ENCODE peak calls at places on chromosomes 5 and 9, in seven cellular contexts. D, Q, N, A, L, K and X are unnamed samples.

GRCh38 chr9:5561828-5562488 is 51.6 kb downstream of the PDCD1LG2 start:
- DNase-seq in D (no peak), Q (no peak), N (no peak), A (no peak), L (no peak), K (no peak), X (no peak)

GRCh38 chr9:129513856-129514496 is 106.9 kb downstream of the C9orf50 start:
- DNase-seq in D (no peak), Q (no peak), N (no peak), A (no peak), L (no peak), K (no peak), X (no peak)

GRCh38 chr5:133373121-133373870 is 239.0 kb downstream of the FSTL4 start:
- DNase-seq in D (no peak), Q (no peak), N (no peak), A (peak), L (no peak), K (peak), X (no peak)

GRCh38 chr9:94801242-94801641 is 74.7 kb downstream of the AOPEP start:
- DNase-seq in D (no peak), Q (no peak), N (no peak), A (no peak), L (peak), K (peak), X (no peak)

GRCh38 chr9:114434878-114435311 is 47.1 kb upstream of the AKNA start:
- DNase-seq in D (peak), Q (peak), N (peak), A (peak), L (peak), K (peak), X (peak)

GRCh38 chr5:134851307-134851923 is 5.6 kb downstream of the C5orf24 start:
- DNase-seq in D (no peak), Q (no peak), N (no peak), A (peak), L (peak), K (peak), X (peak)

GRCh38 chr9:127854169-127854833 is at the start of gene ENG:
- DNase-seq in D (no peak), Q (no peak), N (peak), A (peak), L (peak), K (peak), X (peak)

GRCh38 chr5:142292249-142292648 is 32.6 kb downstream of the SPRY4 start:
- DNase-seq in D (no peak), Q (no peak), N (no peak), A (no peak), L (no peak), K (no peak), X (peak)

GRCh38 chr5:108531367-108532211 is 149.7 kb upstream of the FBXL17 start:
- DNase-seq in D (no peak), Q (no peak), N (no peak), A (no peak), L (peak), K (peak), X (peak)

GRCh38 chr9:5628183-5628529 is 751 bp upstream of the RIC1 start:
- DNase-seq in D (no peak), Q (peak), N (no peak), A (no peak), L (no peak), K (no peak), X (no peak)

GRCh38 chr5:112635276-112635675 is 102.4 kb upstream of the APC start:
- DNase-seq in D (no peak), Q (no peak), N (no peak), A (no peak), L (no peak), K (no peak), X (peak)

GRCh38 chr9:130208600-130209347 is 36.6 kb downstream of the NCS1 start:
- DNase-seq in D (no peak), Q (no peak), N (no peak), A (no peak), L (no peak), K (no peak), X (peak)

GRCh38 chr5:14204785-14205321 is 61.7 kb downstream of the TRIO start:
- DNase-seq in D (no peak), Q (no peak), N (no peak), A (no peak), L (peak), K (peak), X (peak)

GRCh38 chr9:36023260-36024048 is 13.3 kb upstream of the RECK start:
- DNase-seq in D (no peak), Q (peak), N (peak), A (peak), L (peak), K (peak), X (peak)

GRCh38 chr9:107638922-107639321 is 149.4 kb upstream of the KLF4 start:
- DNase-seq in D (no peak), Q (no peak), N (no peak), A (no peak), L (peak), K (peak), X (no peak)

GRCh38 chr5:56003179-56003578 is 8.4 kb upstream of the IL6ST start:
- DNase-seq in D (no peak), Q (no peak), N (no peak), A (no peak), L (peak), K (peak), X (no peak)

GRCh38 chr5:56003633-56004032 is 8.9 kb upstream of the IL6ST start:
- DNase-seq in D (no peak), Q (no peak), N (no peak), A (no peak), L (no peak), K (peak), X (no peak)

GRCh38 chr5:56006600-56006999 is 11.8 kb upstream of the IL6ST start:
- DNase-seq in D (no peak), Q (no peak), N (no peak), A (no peak), L (no peak), K (no peak), X (no peak)

GRCh38 chr5:56004874-56005273 is 10.1 kb upstream of the IL6ST start:
- DNase-seq in D (no peak), Q (no peak), N (no peak), A (no peak), L (no peak), K (no peak), X (no peak)

DNA sequence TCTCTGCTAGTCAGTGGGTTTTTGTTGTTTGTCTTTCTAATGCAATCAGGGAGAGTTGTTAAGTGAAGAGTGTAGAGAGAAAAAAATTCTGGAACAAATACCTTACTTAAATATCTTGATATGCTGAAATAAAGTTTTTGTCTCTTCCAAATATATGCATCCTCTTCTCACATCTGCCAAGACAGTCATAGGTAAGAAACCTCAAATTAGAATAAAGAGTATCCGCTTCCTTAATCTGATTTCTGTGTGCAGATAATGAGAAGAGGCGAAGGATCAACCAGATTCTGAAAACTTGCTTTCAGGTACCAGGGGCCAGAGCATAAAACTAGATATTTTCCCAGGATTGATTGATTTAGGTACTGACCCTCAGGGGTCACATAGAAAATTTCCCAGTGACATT is 11.3 kb upstream of the IL6ST start:
- DNase-seq in D (no peak), Q (no peak), N (no peak), A (no peak), L (no peak), K (no peak), X (no peak)
- H2BK5ac ChIP-seq in D (no peak), Q (no peak), N (no peak), A (no peak), L (no peak), K (no peak), X (no peak)

DNA sequence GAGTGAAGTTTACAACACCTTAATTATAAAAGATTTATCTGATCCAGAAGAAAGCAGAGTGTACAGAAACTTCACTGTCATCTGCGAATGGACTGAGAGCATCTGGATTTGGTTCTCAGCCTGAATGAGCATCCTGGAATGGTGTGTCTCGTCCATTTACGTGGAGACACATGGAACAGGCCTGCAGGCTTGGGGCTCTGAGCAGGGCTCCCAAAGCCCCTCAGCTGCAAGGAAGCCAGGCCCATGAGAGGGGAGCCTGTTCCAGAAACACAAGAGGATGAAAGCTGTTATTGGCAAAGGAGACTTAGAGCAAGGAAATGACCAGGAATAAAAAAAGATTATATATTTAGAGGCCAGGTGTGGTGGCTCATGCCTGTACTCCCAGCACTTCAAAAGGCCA is 22.1 kb upstream of the TERT start:
- DNase-seq in D (no peak), Q (no peak), N (peak), A (no peak), L (no peak), K (no peak), X (no peak)
- H3K27ac ChIP-seq in D (no peak), Q (no peak), N (no peak), A (no peak), L (no peak), K (no peak), X (no peak)

DNA sequence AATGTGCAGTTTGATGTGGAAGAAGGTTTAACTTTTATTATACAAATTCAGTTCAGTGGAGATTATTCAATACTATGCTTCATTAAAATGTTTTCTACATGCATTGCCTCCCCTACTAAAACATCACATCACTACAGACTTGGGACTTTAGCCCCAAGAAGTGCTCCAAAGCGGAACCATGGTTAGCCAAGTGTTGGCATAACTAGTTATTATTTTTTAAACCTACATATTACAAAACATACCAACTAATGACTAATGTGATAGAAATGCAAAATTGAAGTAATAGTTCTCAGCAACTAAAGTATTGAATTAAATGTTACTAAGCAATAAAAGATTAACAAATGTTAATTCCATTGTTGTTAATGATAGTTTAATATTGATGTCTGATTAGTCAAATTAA is 74.5 kb downstream of the XRCC4 start:
- DNase-seq in D (no peak), Q (no peak), N (no peak), A (no peak), L (no peak), K (peak), X (no peak)
- H3K4me2 ChIP-seq in D (no peak), Q (no peak), N (no peak), A (no peak), L (no peak), K (no peak), X (no peak)

GRCh38 chr5:37174928-37175327 is 74.2 kb downstream of the CPLANE1 start:
- DNase-seq in D (no peak), Q (no peak), N (peak), A (no peak), L (no peak), K (no peak), X (peak)
- H2BK5ac ChIP-seq in D (no peak), Q (no peak), N (no peak), A (no peak), L (no peak), K (no peak), X (no peak)